ENCODE peak calls at places on chromosomes 13 and 19, in four cellular contexts. One of them, this sample, is unnamed.

GRCh38 chr13:71607575-71607974 is 259.4 kb downstream of the DACH1 start:
- DNase-seq in Karpas-422: no peak
- DNase-seq in Caki2: no peak
- DNase-seq in globus pallidus: no peak
- DNase-seq in this sample: no peak

GRCh38 chr19:7679017-7679720 is 1.5 kb upstream of the TRAPPC5 start:
- DNase-seq in globus pallidus: no peak
- DNase-seq in Caki2: no peak
- DNase-seq in Karpas-422: peak
- DNase-seq in this sample: peak

GRCh38 chr19:44753932-44754742 is 5.6 kb downstream of the BCL3 start:
- DNase-seq in globus pallidus: no peak
- DNase-seq in Karpas-422: peak
- DNase-seq in Caki2: no peak
- DNase-seq in this sample: peak

GRCh38 chr19:29771708-29772415 is 39.9 kb upstream of the CCNE1 start:
- DNase-seq in Karpas-422: peak
- DNase-seq in Caki2: peak
- DNase-seq in globus pallidus: peak
- DNase-seq in this sample: no peak

GRCh38 chr13:114099191-114099590 is 33.2 kb downstream of the RASA3 start:
- DNase-seq in Caki2: peak
- DNase-seq in Karpas-422: no peak
- DNase-seq in globus pallidus: peak
- DNase-seq in this sample: no peak

GRCh38 chr19:36573020-36573947 is at the start of gene ZNF529:
- DNase-seq in Karpas-422: peak
- DNase-seq in globus pallidus: peak
- DNase-seq in Caki2: peak
- DNase-seq in this sample: peak

GRCh38 chr13:59230484-59231264 is 933.1 kb downstream of the DIAPH3 start:
- DNase-seq in Karpas-422: no peak
- DNase-seq in globus pallidus: no peak
- DNase-seq in Caki2: no peak
- DNase-seq in this sample: no peak

GRCh38 chr19:42191855-42192254 is 25.6 kb downstream of the DEDD2 start:
- DNase-seq in Karpas-422: no peak
- DNase-seq in globus pallidus: no peak
- DNase-seq in Caki2: peak
- DNase-seq in this sample: no peak

This sample was measured in NAMALWA.